ENCODE peak calls at places on chromosomes 11 and 22, in five cellular contexts. Q is CD4-positive, alpha-beta memory T cell; R is kidney tubule cell; I is substantia nigra; U is hippocampal formation. W is an unnamed sample.

GRCh38 chr22:27984723-27985122 is 65.7 kb upstream of the PITPNB start:
- DNase-seq in I (no peak), U (no peak), Q (no peak), R (no peak), W (no peak)

GRCh38 chr11:126231725-126232459 is 20.3 kb downstream of the FAM118B start:
- DNase-seq in U (no peak), Q (no peak), I (no peak), R (no peak), W (peak)

GRCh38 chr22:19723165-19723989 is at the start of gene GP1BB:
- DNase-seq in I (no peak), U (no peak), R (peak), Q (no peak), W (no peak)

GRCh38 chr11:107562647-107563208 is 2.8 kb downstream of the ALKBH8 start:
- DNase-seq in U (no peak), I (no peak), R (peak), Q (no peak), W (peak)

GRCh38 chr22:49880281-49880680 is 26.6 kb downstream of the ZBED4 start:
- DNase-seq in R (no peak), U (no peak), Q (no peak), I (no peak), W (no peak)

GRCh38 chr11:122723106-122723505 is 67.6 kb downstream of the UBASH3B start:
- DNase-seq in I (no peak), Q (no peak), U (no peak), R (no peak), W (no peak)

GRCh38 chr11:60326955-60327354 is at the start of gene MS4A6E:
- DNase-seq in U (no peak), Q (no peak), R (no peak), I (no peak), W (no peak)

GRCh38 chr11:128757886-128758612 is 64.2 kb downstream of the FLI1 start:
- DNase-seq in Q (no peak), U (no peak), I (no peak), R (no peak), W (no peak)

GRCh38 chr11:111299111-111300026 is 1.0 kb downstream of the POU2AF3 start:
- DNase-seq in Q (no peak), U (peak), R (peak), I (peak), W (peak)

GRCh38 chr11:64410396-64410718 is 51.4 kb downstream of the RPS6KA4 start:
- DNase-seq in U (no peak), I (no peak), R (no peak), Q (no peak), W (no peak)

GRCh38 chr11:2290351-2290841 is 11.3 kb downstream of the C11orf21 start:
- DNase-seq in I (no peak), Q (no peak), U (no peak), R (no peak), W (no peak)